ENCODE peak calls at places on chromosomes 3 and 15, in five cellular contexts. Y is uterus, G is GM20000, Z is T-helper 2 cell, K is neural crest cell. W is an unnamed sample.

GRCh38 chr15:99421172-99421656 is 144.6 kb upstream of the MEF2A start:
- DNase-seq in K (no peak), G (no peak), Z (peak; percentile 70), Y (no peak), W (no peak)

GRCh38 chr15:100751585-100751984 is 128.0 kb upstream of the ALDH1A3 start:
- DNase-seq in K (no peak), G (no peak), Z (no peak), Y (no peak), W (no peak)

GRCh38 chr3:142224482-142225072 is 808 bp downstream of the GK5 start:
- DNase-seq in G (no peak), Y (no peak), Z (no peak), K (no peak), W (no peak)

GRCh38 chr3:107841864-107842263 is 249.0 kb downstream of the CD47 start:
- DNase-seq in Z (no peak), K (no peak), G (no peak), Y (no peak), W (no peak)

GRCh38 chr3:12907296-12907695 is 65.9 kb upstream of the RPL32 start:
- DNase-seq in Z (no peak), K (no peak), Y (no peak), G (no peak), W (no peak)

GRCh38 chr15:47674576-47675232 is 42.6 kb upstream of the SEMA6D start:
- DNase-seq in Z (no peak), Y (no peak), G (no peak), K (no peak), W (no peak)

GRCh38 chr3:140842984-140843649 is 98.5 kb upstream of the SLC25A36 start:
- DNase-seq in Z (no peak), Y (no peak), K (no peak), G (peak; percentile 73), W (no peak)

GRCh38 chr3:161957467-161957866 is 460.9 kb downstream of the OTOL1 start:
- DNase-seq in K (no peak), G (no peak), Y (no peak), Z (no peak), W (no peak)

GRCh38 chr15:92324036-92324963 is 69.4 kb upstream of the ST8SIA2 start:
- DNase-seq in Z (no peak), Y (no peak), G (no peak), K (no peak), W (no peak)

GRCh38 chr3:44323341-44323955 is 15.1 kb upstream of the TCAIM start:
- DNase-seq in G (peak; percentile 23), K (peak; percentile 68), Y (peak; percentile 72), Z (peak; percentile 47), W (peak; percentile 2)

GRCh38 chr3:26718295-26718694 is 95.7 kb downstream of the LRRC3B start:
- DNase-seq in G (no peak), Z (no peak), Y (no peak), K (no peak), W (no peak)

GRCh38 chr3:138289701-138290100 is 40.0 kb downstream of the NME9 start:
- DNase-seq in K (no peak), Z (no peak), G (no peak), Y (no peak), W (no peak)

GRCh38 chr3:108305484-108306172 is 9.3 kb downstream of the HHLA2 start:
- DNase-seq in G (no peak), K (no peak), Z (no peak), Y (no peak), W (no peak)

GRCh38 chr3:53643757-53644156 is 149.3 kb downstream of the CACNA1D start:
- DNase-seq in G (no peak), K (no peak), Z (no peak), Y (no peak), W (no peak)

GRCh38 chr3:69320867-69321266 is 65.0 kb downstream of the FRMD4B start:
- DNase-seq in G (peak; percentile 39), K (no peak), Y (no peak), Z (no peak), W (no peak)

GRCh38 chr3:7787871-7788828 is 713.5 kb upstream of the LMCD1 start:
- DNase-seq in Z (no peak), K (no peak), G (no peak), Y (no peak), W (no peak)

GRCh38 chr3:25088284-25088683 is 339.8 kb upstream of the RARB start:
- DNase-seq in G (no peak), Y (no peak), K (no peak), Z (no peak), W (no peak)

GRCh38 chr3:48419597-48419996 is 10.3 kb downstream of the PLXNB1 start:
- DNase-seq in Y (no peak), Z (no peak), K (no peak), G (no peak), W (no peak)

GRCh38 chr15:62676891-62677290 is 365.7 kb upstream of the TPM1 start:
- DNase-seq in K (no peak), Y (no peak), G (no peak), Z (no peak), W (no peak)

GRCh38 chr3:150073031-150073430 is 102.3 kb upstream of the PFN2 start:
- DNase-seq in G (no peak), K (no peak), Z (no peak), Y (no peak), W (no peak)

GRCh38 chr3:114206342-114206741 is 27.5 kb upstream of the DRD3 start:
- DNase-seq in K (no peak), G (no peak), Y (no peak), Z (no peak), W (no peak)

GRCh38 chr3:82802501-82802900 is 1041.1 kb upstream of the GBE1 start:
- DNase-seq in K (no peak), Z (no peak), G (no peak), Y (no peak), W (no peak)

GRCh38 chr3:155870945-155871745 is 695 bp downstream of the GMPS start:
- DNase-seq in K (peak; percentile 43), G (peak; percentile 59), Z (peak; percentile 53), Y (peak; percentile 51), W (peak; percentile 35)

GRCh38 chr3:159082514-159082913 is 280.7 kb downstream of the MFSD1 start:
- DNase-seq in G (no peak), Y (no peak), Z (no peak), K (no peak), W (no peak)

GRCh38 chr3:129441215-129441614 is 1.2 kb downstream of the IFT122 start:
- DNase-seq in Y (no peak), G (no peak), K (no peak), Z (peak; percentile 55), W (no peak)

GRCh38 chr15:85168642-85169173 is 187.1 kb downstream of the PDE8A start:
- DNase-seq in Y (no peak), K (peak; percentile 11), Z (peak; percentile 28), G (peak; percentile 56), W (peak; percentile 20)